ENCODE peak calls at places on chromosomes 1 and 21, in nine cellular contexts. P is H1, Z is stomach, G is NB4, N is tibial nerve, B is IMR-90, A is heart left ventricle, F is prostate gland, T is lower leg skin. V is an unnamed sample.
A peak's percentile ranks its signal among the peaks of the same experiment; 100 is the strongest.

GRCh38 chr1:203166192-203166940 is 9.3 kb downstream of the MYBPH start:
- DNase-seq in N (no peak), A (no peak), B (no peak), G (peak; percentile 54), P (no peak), T (no peak), F (peak; percentile 12), Z (peak; percentile 68), V (no peak)

GRCh38 chr21:27590271-27590670 is 623.4 kb upstream of the ADAMTS5 start:
- DNase-seq in G (peak; percentile 14), P (no peak), B (no peak), N (no peak), T (no peak), Z (no peak), F (no peak), A (peak; percentile 58), V (no peak)

GRCh38 chr1:6554907-6555778 is at the start of gene TAS1R1:
- DNase-seq in G (no peak), N (no peak), F (peak; percentile 9), P (no peak), A (peak; percentile 61), T (peak; percentile 85), Z (peak; percentile 76), B (no peak), V (peak; percentile 64)

GRCh38 chr1:182229451-182229850 is 162.1 kb downstream of the GLUL start:
- DNase-seq in T (no peak), Z (no peak), B (no peak), F (no peak), G (no peak), A (no peak), P (no peak), N (no peak), V (no peak)

GRCh38 chr1:80593197-80593596 is 1207.5 kb upstream of the ADGRL2 start:
- DNase-seq in G (no peak), P (no peak), B (no peak), Z (no peak), N (no peak), A (no peak), T (no peak), F (no peak), V (no peak)

GRCh38 chr1:219710529-219711194 is 97.8 kb upstream of the ZC3H11B start:
- DNase-seq in Z (no peak), P (no peak), T (no peak), N (no peak), G (peak; percentile 2), A (no peak), F (no peak), B (peak; percentile 84), V (no peak)

GRCh38 chr1:64396817-64397216 is 73.1 kb upstream of the CACHD1 start:
- DNase-seq in Z (no peak), A (no peak), P (no peak), N (no peak), F (no peak), B (no peak), T (no peak), G (peak; percentile 44), V (no peak)

GRCh38 chr1:45340816-45341215 is 576 bp upstream of the MUTYH start:
- DNase-seq in F (no peak), T (no peak), P (no peak), N (no peak), G (peak; percentile 48), A (no peak), B (no peak), Z (no peak), V (no peak)

GRCh38 chr1:116923421-116923820 is 13.7 kb downstream of the PTGFRN start:
- DNase-seq in G (no peak), N (no peak), A (no peak), B (no peak), Z (no peak), P (no peak), T (no peak), F (no peak), V (no peak)

GRCh38 chr1:223230161-223230881 is 87.3 kb upstream of the TLR5 start:
- DNase-seq in Z (no peak), A (no peak), N (no peak), G (no peak), B (peak; percentile 93), T (peak; percentile 32), F (no peak), P (no peak), V (no peak)

GRCh38 chr1:1115830-1116700 is at the start of gene C1orf159:
- DNase-seq in F (peak; percentile 99), G (peak; percentile 96), Z (peak; percentile 99), P (peak; percentile 99), B (peak; percentile 95), A (peak; percentile 99), T (peak; percentile 100), N (peak; percentile 98), V (peak; percentile 99)
- TF ChIP-seq POLR2A in F (peak; percentile 6), G (peak; percentile 33), Z (no peak), P (peak; percentile 22), B (no peak), A (no peak), T (no peak), N (no peak), V (no peak)

GRCh38 chr1:33459766-33460543 is 12.5 kb upstream of the ZSCAN20 start:
- DNase-seq in Z (no peak), F (no peak), A (no peak), N (no peak), G (no peak), T (no peak), P (no peak), B (peak; percentile 74), V (no peak)

GRCh38 chr1:33456302-33456886 is 16.1 kb upstream of the ZSCAN20 start:
- DNase-seq in Z (no peak), F (no peak), T (no peak), P (no peak), A (no peak), B (peak; percentile 30), N (no peak), G (no peak), V (no peak)

GRCh38 chr1:33464552-33464951 is 7.9 kb upstream of the ZSCAN20 start:
- DNase-seq in P (no peak), B (no peak), T (no peak), Z (no peak), G (no peak), F (no peak), N (no peak), A (no peak), V (no peak)

GRCh38 chr1:33462449-33463164 is 9.8 kb upstream of the ZSCAN20 start:
- DNase-seq in Z (no peak), F (no peak), G (no peak), N (no peak), T (no peak), A (no peak), P (no peak), B (no peak), V (no peak)

DNA sequence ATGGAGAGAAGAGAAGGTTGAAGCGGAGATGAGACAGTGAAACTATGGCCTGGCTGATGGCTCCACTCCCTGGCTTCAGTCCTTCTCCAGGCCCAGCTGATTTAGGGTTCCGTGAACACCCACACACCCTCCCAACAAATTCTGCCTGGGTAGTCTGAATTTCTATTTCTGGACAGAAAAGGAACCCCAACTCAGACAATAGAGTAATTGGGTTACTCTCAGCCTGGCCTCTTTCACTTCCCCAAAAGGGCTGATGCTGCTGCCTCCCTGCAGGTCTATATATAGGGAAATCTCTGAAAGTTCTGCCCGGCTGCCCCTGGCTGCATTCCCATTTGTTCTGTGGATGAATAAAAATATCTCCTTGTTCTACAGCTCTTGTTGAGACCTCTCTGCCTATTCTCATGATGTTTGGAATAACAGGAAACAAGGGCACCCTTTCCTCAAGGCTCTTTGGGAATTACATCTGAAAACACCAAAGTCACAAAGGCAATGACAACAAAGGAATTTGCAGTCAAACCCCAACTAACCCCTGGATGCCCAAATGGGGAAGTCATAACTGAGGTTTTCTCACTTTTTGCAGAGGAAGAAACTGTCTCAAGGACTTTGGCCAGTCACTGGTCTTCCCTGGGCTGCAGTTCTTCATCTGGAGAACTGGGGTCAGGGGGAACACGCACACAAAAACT is 11.4 kb upstream of the ZSCAN20 start:
- DNase-seq in T (no peak), Z (no peak), P (peak; percentile 13), F (no peak), N (no peak), A (no peak), B (no peak), G (peak; percentile 59), V (no peak)
- H3K4me3 ChIP-seq in T (no peak overlapping the region), Z (no peak overlapping the region), P (no peak overlapping the region), F (no peak overlapping the region), N (no peak overlapping the region), A (no peak overlapping the region), B (no peak overlapping the region), G (no peak overlapping the region), V (no peak overlapping the region)

DNA sequence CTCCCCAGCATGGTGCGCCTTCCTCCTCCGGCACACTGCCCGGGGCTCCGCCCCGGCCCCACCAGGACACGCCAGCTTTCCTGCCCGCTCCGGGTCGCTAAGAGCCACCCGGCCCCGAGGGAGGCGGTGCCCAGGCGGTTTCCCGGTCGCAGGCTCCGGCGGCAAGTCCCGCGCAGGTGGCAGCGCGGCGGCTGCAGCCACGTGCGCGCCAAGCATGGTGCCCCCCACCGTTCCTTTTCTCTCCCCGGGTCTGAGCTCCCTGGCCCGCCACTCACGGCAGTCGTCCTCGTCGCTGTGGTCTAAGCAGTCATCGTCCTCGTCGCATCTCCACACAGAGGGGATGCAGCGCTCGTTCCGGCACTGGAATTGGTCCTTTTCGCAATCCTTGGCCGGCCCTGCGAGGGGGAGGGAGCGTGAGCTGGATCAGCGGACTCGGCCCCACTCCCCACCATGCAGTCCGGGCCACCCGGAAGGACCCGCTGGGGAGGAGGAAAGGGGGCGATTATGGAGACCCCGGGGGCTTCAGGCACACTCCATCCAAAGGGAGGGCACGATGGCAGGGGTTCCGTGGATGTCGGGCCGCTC is 1.2 kb downstream of the LRP8 start:
- DNase-seq in A (no peak), P (no peak), B (no peak), G (peak; percentile 87), F (no peak), T (no peak), N (no peak), Z (no peak), V (peak; percentile 47)
- TF ChIP-seq POLR2A in A (no peak), P (peak; percentile 5), B (no peak), G (no peak), F (no peak), T (no peak), N (no peak), Z (no peak), V (no peak)

DNA sequence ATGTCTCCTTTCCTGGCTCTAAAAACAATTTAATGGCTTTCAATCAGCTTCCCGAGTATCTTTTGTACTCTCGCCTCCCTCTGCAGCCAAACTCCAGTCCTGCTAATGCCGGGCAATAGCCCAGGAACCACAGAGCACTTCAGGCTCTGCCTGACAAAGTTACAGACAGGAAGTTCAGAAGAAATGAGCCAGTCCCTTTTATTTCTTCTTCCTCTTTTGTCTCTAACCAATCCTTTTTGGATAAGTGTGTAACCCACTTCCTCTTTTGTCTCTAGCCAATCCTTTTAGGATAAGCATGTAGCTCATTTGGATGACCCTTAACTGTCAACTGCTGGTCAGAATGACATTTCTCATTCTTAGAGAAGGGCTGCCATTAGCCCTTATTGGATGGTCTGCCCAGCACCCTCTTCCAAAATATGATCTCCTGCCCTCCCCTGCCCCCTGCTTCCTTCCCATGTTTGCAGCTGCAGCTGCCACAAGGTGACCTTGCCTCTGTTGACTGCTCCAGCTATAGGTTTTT is 6.4 kb upstream of the DOP1B start:
- DNase-seq in Z (no peak), P (no peak), A (peak; percentile 61), F (no peak), N (no peak), B (peak; percentile 54), G (peak; percentile 94), T (no peak), V (no peak)
- H3K4me3 ChIP-seq in Z (no peak overlapping the region), P (no peak overlapping the region), A (no peak overlapping the region), F (no peak overlapping the region), N (no peak overlapping the region), B (no peak overlapping the region), G (peak overlapping the region; percentile 47), T (no peak overlapping the region), V (no peak overlapping the region)

GRCh38 chr21:41009398-41010177 is 158.4 kb upstream of the BACE2 start:
- DNase-seq in B (no peak), F (no peak), A (no peak), N (no peak), Z (no peak), G (no peak), P (no peak), T (no peak), V (no peak)
- TF ChIP-seq POLR2A in B (no peak), F (no peak), A (no peak), N (no peak), Z (no peak), G (no peak), P (no peak), T (no peak), V (no peak)

V was measured in ovary.